ENCODE peak calls at places on chromosome 7, in four cellular contexts. A is foreskin keratinocyte, G is GM20000, H is spleen. E is an unnamed sample.

GRCh38 chr7:134669845-134670373 is 23.3 kb downstream of the BPGM start:
- DNase-seq in A (peak), G (no peak), H (no peak), E (peak)

GRCh38 chr7:152674860-152675760 is 831 bp downstream of the XRCC2 start:
- DNase-seq in A (peak), G (peak), H (no peak), E (no peak)

GRCh38 chr7:150791304-150791703 is 8.9 kb downstream of the TMEM176B start:
- DNase-seq in A (no peak), G (no peak), H (no peak), E (no peak)

GRCh38 chr7:4406288-4407058 is 275.6 kb upstream of the FOXK1 start:
- DNase-seq in A (peak), G (no peak), H (no peak), E (peak)

GRCh38 chr7:130319541-130319940 is 25.1 kb upstream of the CPA5 start:
- DNase-seq in A (no peak), G (no peak), H (no peak), E (no peak)

GRCh38 chr7:138072726-138073125 is 3.5 kb upstream of the AKR1D1 start:
- DNase-seq in A (no peak), G (no peak), H (no peak), E (no peak)

GRCh38 chr7:47404005-47404404 is 177.9 kb downstream of the TNS3 start:
- DNase-seq in A (no peak), G (no peak), H (no peak), E (peak)

GRCh38 chr7:112160130-112160770 is 45.9 kb downstream of the DOCK4 start:
- DNase-seq in A (peak), G (no peak), H (no peak), E (peak)

GRCh38 chr7:95993420-95993819 is 221.1 kb downstream of the DYNC1I1 start:
- DNase-seq in A (no peak), G (no peak), H (no peak), E (no peak)
- TF ChIP-seq CTCF in A (peak), G (no peak), H (no peak), E (no peak)

GRCh38 chr7:156220701-156221100 is 408.4 kb upstream of the SHH start:
- DNase-seq in A (no peak), G (no peak), H (no peak), E (no peak)

GRCh38 chr7:156220078-156220605 is 407.9 kb upstream of the SHH start:
- DNase-seq in A (no peak), G (no peak), H (no peak), E (no peak)

GRCh38 chr7:156223935-156224334 is 411.7 kb upstream of the SHH start:
- DNase-seq in A (no peak), G (no peak), H (no peak), E (no peak)

GRCh38 chr7:156222611-156223010 is 410.3 kb upstream of the SHH start:
- DNase-seq in A (no peak), G (no peak), H (no peak), E (no peak)

GRCh38 chr7:156222151-156222550 is 409.9 kb upstream of the SHH start:
- DNase-seq in A (no peak), G (no peak), H (no peak), E (no peak)
- TF ChIP-seq CTCF in A (no peak), G (no peak), H (no peak), E (no peak)

GRCh38 chr7:128404826-128405344 is 4.9 kb downstream of the IMPDH1 start:
- DNase-seq in A (peak), G (no peak), H (no peak), E (peak)

GRCh38 chr7:128406986-128407589 is 2.7 kb downstream of the IMPDH1 start:
- DNase-seq in A (no peak), G (no peak), H (no peak), E (no peak)

GRCh38 chr7:128406147-128406985 is 3.4 kb downstream of the IMPDH1 start:
- DNase-seq in A (no peak), G (no peak), H (peak), E (no peak)

GRCh38 chr7:128404143-128404681 is 5.6 kb downstream of the IMPDH1 start:
- DNase-seq in A (no peak), G (no peak), H (no peak), E (peak)

GRCh38 chr7:128405345-128406146 is 4.2 kb downstream of the IMPDH1 start:
- DNase-seq in A (no peak), G (peak), H (peak), E (no peak)
- TF ChIP-seq CTCF in A (no peak), G (no peak), H (no peak), E (no peak)

DNA sequence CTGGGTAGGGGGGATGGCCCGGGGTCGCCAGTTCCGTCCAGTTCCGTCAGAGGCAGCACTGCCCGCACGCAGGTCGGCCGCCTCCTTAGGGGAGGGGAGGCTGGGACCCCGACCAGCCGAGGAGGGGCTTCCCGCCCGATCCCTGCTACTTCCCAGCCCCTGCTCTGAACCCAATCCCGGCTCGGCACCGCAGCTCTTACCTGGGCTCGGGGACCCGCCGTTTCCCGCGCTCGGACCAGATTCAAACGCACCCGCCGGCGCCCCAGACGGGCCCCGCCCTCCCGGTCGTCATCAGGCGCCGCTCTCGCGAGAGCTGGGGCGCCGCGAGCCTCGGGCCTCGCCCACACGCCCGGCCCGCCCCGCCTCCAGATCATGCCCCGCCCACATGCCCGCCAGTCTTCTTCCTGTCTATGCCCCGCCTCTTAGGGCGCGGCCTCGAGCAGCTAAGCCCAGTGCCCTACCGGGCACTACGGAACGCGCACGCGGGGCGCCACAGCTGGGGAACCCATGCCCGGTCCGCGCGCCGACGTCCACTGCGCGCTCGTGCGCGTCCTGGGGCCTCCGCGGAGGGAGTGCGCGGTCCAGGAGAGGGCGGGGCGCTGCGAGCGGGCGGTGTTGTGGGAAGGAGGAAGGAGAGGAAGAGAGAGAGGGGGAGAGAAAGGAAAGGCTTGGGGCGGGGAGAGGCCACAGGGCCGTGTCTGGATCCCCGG is at the start of gene NCAPG2:
- DNase-seq in A (peak), G (peak), H (peak), E (peak)
- TF ChIP-seq CTCF in A (peak), G (no peak), H (peak), E (peak)

DNA sequence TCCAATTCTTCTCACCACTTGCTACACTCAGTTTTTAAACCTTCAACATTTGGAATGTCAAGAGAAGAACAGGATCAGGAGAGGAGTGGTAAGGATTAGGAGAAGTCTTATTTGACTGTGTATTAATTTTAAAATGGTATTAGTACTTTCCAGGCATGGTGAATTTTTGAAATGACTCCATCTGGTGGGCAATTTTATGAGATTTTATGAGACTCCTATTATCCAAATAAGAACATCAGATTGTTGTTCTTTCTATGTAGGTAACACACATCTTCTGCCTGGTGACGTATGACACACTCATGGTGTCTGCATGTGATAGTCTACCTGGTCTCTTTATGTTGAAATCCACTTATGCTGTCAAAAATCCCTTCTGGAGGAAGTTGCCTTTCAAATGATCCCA is 51.0 kb downstream of the SLC13A1 start:
- DNase-seq in A (no peak), G (no peak), H (no peak), E (no peak)
- TF ChIP-seq CTCF in A (no peak), G (no peak), H (no peak), E (no peak)

DNA sequence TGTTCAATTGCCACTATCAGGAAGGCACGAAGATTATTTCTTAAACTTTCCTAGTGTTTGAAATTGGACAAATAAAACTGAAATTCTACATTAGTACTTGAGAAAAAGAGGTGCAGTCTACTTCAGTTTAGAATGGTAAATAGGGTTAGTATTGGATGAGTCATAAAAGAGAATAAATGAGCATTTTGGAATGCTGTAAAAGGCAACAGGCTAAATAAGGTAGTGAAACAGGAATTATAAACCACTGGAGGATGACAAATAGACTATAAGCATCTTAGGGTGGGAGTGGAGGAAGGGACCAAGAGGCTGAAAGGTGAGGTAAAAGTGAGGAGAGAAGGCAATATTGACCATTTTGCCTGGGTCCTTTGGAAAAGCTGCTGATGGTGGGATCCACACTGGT is 76.7 kb upstream of the SCIN start:
- DNase-seq in A (peak), G (no peak), H (no peak), E (peak)
- TF ChIP-seq CTCF in A (no peak), G (no peak), H (no peak), E (no peak)

DNA sequence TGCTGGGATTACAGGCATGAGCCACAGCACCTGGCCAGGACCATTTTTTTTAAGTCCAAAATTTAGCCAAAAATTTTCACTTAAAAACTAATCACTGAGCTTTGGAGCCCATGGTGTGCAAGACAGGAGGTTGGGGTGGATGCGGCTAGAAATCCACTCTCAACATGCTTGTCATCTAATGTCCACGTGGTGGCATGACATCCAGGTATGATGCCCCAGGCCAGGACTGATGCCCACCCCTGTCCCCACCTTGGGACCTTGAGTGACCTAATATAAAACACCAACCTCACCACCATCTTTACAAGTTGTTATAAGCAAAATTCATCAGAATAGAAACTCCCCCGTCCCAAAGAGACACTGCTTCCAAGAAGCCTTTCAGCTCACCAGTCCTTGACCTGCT is 20.4 kb upstream of the IMPDH1 start:
- DNase-seq in A (no peak), G (no peak), H (no peak), E (no peak)
- TF ChIP-seq CTCF in A (no peak), G (no peak), H (no peak), E (no peak)

GRCh38 chr7:123360631-123361030 is 160.9 kb upstream of the SLC13A1 start:
- DNase-seq in A (no peak), G (no peak), H (no peak), E (no peak)
- TF ChIP-seq CTCF in A (no peak), G (no peak), H (no peak), E (no peak)

GRCh38 chr7:48876087-48876486 is 48.3 kb upstream of the CDC14C start:
- DNase-seq in A (no peak), G (no peak), H (no peak), E (no peak)
- TF ChIP-seq CTCF in A (peak), G (no peak), H (no peak), E (no peak)